ENCODE peak calls at places on chromosome 12, in six cellular contexts. One of them, this sample, is unnamed. For H3K79me1, the result is how much of the 10 kb centered on the place peaks cover.

GRCh38 chr12:92002673-92003382 is 142.8 kb downstream of the BTG1 start:
- DNase-seq in mesendoderm: no peak
- DNase-seq in H9: no peak
- DNase-seq in H1: no peak
- DNase-seq in neuronal stem cell: no peak
- DNase-seq in IMR-90: no peak
- DNase-seq in this sample: peak

GRCh38 chr12:44573723-44574122 is 302.4 kb downstream of the NELL2 start:
- DNase-seq in H1: no peak
- DNase-seq in H9: no peak
- DNase-seq in mesendoderm: no peak
- DNase-seq in IMR-90: no peak
- DNase-seq in neuronal stem cell: no peak
- DNase-seq in this sample: no peak

GRCh38 chr12:81499809-81500208 is 259.3 kb downstream of the PPFIA2 start:
- DNase-seq in IMR-90: no peak
- DNase-seq in mesendoderm: no peak
- DNase-seq in H1: no peak
- DNase-seq in H9: no peak
- DNase-seq in neuronal stem cell: no peak
- DNase-seq in this sample: no peak

GRCh38 chr12:96436366-96437295 is 36.4 kb upstream of the CDK17 start:
- DNase-seq in IMR-90: no peak
- DNase-seq in neuronal stem cell: no peak
- DNase-seq in mesendoderm: no peak
- DNase-seq in H1: no peak
- DNase-seq in H9: no peak
- DNase-seq in this sample: no peak

GRCh38 chr12:62900686-62901272 is 34.2 kb downstream of the PPM1H start:
- DNase-seq in H1: no peak
- DNase-seq in mesendoderm: peak
- DNase-seq in H9: no peak
- DNase-seq in neuronal stem cell: no peak
- DNase-seq in IMR-90: no peak
- DNase-seq in this sample: no peak

GRCh38 chr12:69936214-69936731 is 111.2 kb downstream of the MYRFL start:
- DNase-seq in H9: peak
- DNase-seq in mesendoderm: peak
- DNase-seq in H1: no peak
- DNase-seq in neuronal stem cell: no peak
- DNase-seq in IMR-90: no peak
- DNase-seq in this sample: no peak

GRCh38 chr12:53004582-53004981 is 1.7 kb upstream of the EIF4B start:
- DNase-seq in H9: peak
- DNase-seq in H1: no peak
- DNase-seq in IMR-90: peak
- DNase-seq in neuronal stem cell: no peak
- DNase-seq in mesendoderm: peak
- DNase-seq in this sample: peak

GRCh38 chr12:1435044-1435443 is 159.3 kb downstream of the FBXL14 start:
- DNase-seq in IMR-90: no peak
- DNase-seq in neuronal stem cell: no peak
- DNase-seq in mesendoderm: no peak
- DNase-seq in H9: no peak
- DNase-seq in H1: no peak
- DNase-seq in this sample: no peak

GRCh38 chr12:85765443-85765842 is 70.8 kb downstream of the RASSF9 start:
- DNase-seq in IMR-90: no peak
- DNase-seq in mesendoderm: no peak
- DNase-seq in H9: no peak
- DNase-seq in H1: no peak
- DNase-seq in neuronal stem cell: no peak
- DNase-seq in this sample: no peak

GRCh38 chr12:125371023-125371422 is 305.8 kb downstream of the AACS start:
- DNase-seq in H9: no peak
- DNase-seq in mesendoderm: no peak
- DNase-seq in IMR-90: no peak
- DNase-seq in neuronal stem cell: peak
- DNase-seq in H1: no peak
- DNase-seq in this sample: no peak

GRCh38 chr12:30824311-30824710 is 69.6 kb upstream of the CAPRIN2 start:
- DNase-seq in neuronal stem cell: no peak
- DNase-seq in IMR-90: no peak
- DNase-seq in H1: no peak
- DNase-seq in H9: no peak
- DNase-seq in mesendoderm: no peak
- DNase-seq in this sample: no peak

GRCh38 chr12:111367661-111368221 is 1.2 kb downstream of the PHETA1 start:
- DNase-seq in mesendoderm: peak
- DNase-seq in H1: no peak
- DNase-seq in IMR-90: peak
- DNase-seq in neuronal stem cell: no peak
- DNase-seq in H9: no peak
- DNase-seq in this sample: peak

GRCh38 chr12:65948320-65949008 is 124.2 kb downstream of the HMGA2 start:
- DNase-seq in H9: no peak
- DNase-seq in neuronal stem cell: no peak
- DNase-seq in mesendoderm: no peak
- DNase-seq in H1: no peak
- DNase-seq in IMR-90: peak
- DNase-seq in this sample: peak

GRCh38 chr12:23055004-23055403 is 430.0 kb downstream of the ETNK1 start:
- DNase-seq in neuronal stem cell: peak
- DNase-seq in H9: peak
- DNase-seq in mesendoderm: peak
- DNase-seq in H1: peak
- DNase-seq in IMR-90: peak
- DNase-seq in this sample: no peak

GRCh38 chr12:4997939-4998338 is 45.7 kb upstream of the KCNA5 start:
- DNase-seq in H9: no peak
- DNase-seq in neuronal stem cell: no peak
- DNase-seq in mesendoderm: peak
- DNase-seq in IMR-90: peak
- DNase-seq in H1: no peak
- DNase-seq in this sample: peak

GRCh38 chr12:83102499-83102898 is 415.8 kb downstream of the TMTC2 start:
- DNase-seq in H9: no peak
- DNase-seq in H1: no peak
- DNase-seq in mesendoderm: no peak
- DNase-seq in IMR-90: peak
- DNase-seq in neuronal stem cell: no peak
- DNase-seq in this sample: peak

GRCh38 chr12:22543246-22544037 is 900 bp downstream of the C2CD5 start:
- DNase-seq in mesendoderm: peak
- DNase-seq in IMR-90: peak
- DNase-seq in H9: peak
- DNase-seq in H1: peak
- DNase-seq in neuronal stem cell: peak
- DNase-seq in this sample: no peak

GRCh38 chr12:91565246-91565645 is 382.6 kb upstream of the DCN start:
- DNase-seq in neuronal stem cell: no peak
- DNase-seq in mesendoderm: no peak
- DNase-seq in H1: no peak
- DNase-seq in H9: no peak
- DNase-seq in IMR-90: no peak
- DNase-seq in this sample: no peak

GRCh38 chr12:69655616-69656336 is 43.3 kb downstream of the BEST3 start:
- DNase-seq in H1: no peak
- DNase-seq in mesendoderm: peak
- DNase-seq in neuronal stem cell: no peak
- DNase-seq in H9: no peak
- DNase-seq in IMR-90: peak
- DNase-seq in this sample: peak

GRCh38 chr12:122865268-122866231 is 30.3 kb downstream of the HIP1R start:
- DNase-seq in neuronal stem cell: no peak
- DNase-seq in IMR-90: no peak
- DNase-seq in H1: no peak
- DNase-seq in H9: no peak
- DNase-seq in mesendoderm: peak
- DNase-seq in this sample: no peak

GRCh38 chr12:119319638-119320037 is 14.9 kb upstream of the CCDC60 start:
- DNase-seq in mesendoderm: no peak
- DNase-seq in IMR-90: no peak
- DNase-seq in neuronal stem cell: no peak
- DNase-seq in H9: no peak
- DNase-seq in H1: no peak
- DNase-seq in this sample: no peak

GRCh38 chr12:122004633-122005071 is 17.0 kb upstream of the BCL7A start:
- DNase-seq in neuronal stem cell: no peak
- DNase-seq in mesendoderm: no peak
- DNase-seq in H1: no peak
- DNase-seq in H9: no peak
- DNase-seq in IMR-90: peak
- DNase-seq in this sample: no peak

GRCh38 chr12:87254371-87255030 is 774.7 kb downstream of the C12orf50 start:
- DNase-seq in IMR-90: no peak
- DNase-seq in neuronal stem cell: no peak
- DNase-seq in H9: no peak
- DNase-seq in mesendoderm: no peak
- DNase-seq in H1: no peak
- DNase-seq in this sample: no peak

GRCh38 chr12:62588916-62589315 is 122.3 kb downstream of the MON2 start:
- DNase-seq in H9: no peak
- DNase-seq in neuronal stem cell: no peak
- DNase-seq in H1: no peak
- DNase-seq in mesendoderm: no peak
- DNase-seq in IMR-90: peak
- DNase-seq in this sample: peak

GRCh38 chr12:54641554-54641953 is 6.6 kb downstream of the DCD start:
- DNase-seq in neuronal stem cell: no peak
- DNase-seq in mesendoderm: no peak
- DNase-seq in H9: no peak
- DNase-seq in IMR-90: no peak
- DNase-seq in H1: no peak
- DNase-seq in this sample: no peak

GRCh38 chr12:132030367-132031038 is 80.8 kb downstream of the EP400 start:
- DNase-seq in H1: no peak
- DNase-seq in mesendoderm: no peak
- DNase-seq in IMR-90: peak
- DNase-seq in neuronal stem cell: no peak
- DNase-seq in H9: no peak
- DNase-seq in this sample: peak

GRCh38 chr12:119148049-119148448 is 30.7 kb upstream of the HSPB8 start:
- DNase-seq in neuronal stem cell: no peak
- DNase-seq in H1: no peak
- DNase-seq in H9: no peak
- DNase-seq in mesendoderm: no peak
- DNase-seq in IMR-90: no peak
- DNase-seq in this sample: no peak

GRCh38 chr12:47819544-47819901 is 180 bp downstream of the HDAC7 start:
- DNase-seq in IMR-90: no peak
- DNase-seq in neuronal stem cell: no peak
- DNase-seq in mesendoderm: no peak
- DNase-seq in H1: no peak
- DNase-seq in H9: no peak
- DNase-seq in this sample: no peak
- H2BK120ac ChIP-seq in IMR-90: no peak
- H2BK120ac ChIP-seq in neuronal stem cell: peak
- H2BK120ac ChIP-seq in mesendoderm: peak
- H2BK120ac ChIP-seq in H1: no peak
- H2BK120ac ChIP-seq in H9: no peak
- H2BK120ac ChIP-seq in this sample: peak

GRCh38 chr12:46264057-46264456 is 4.8 kb downstream of the SLC38A1 start:
- DNase-seq in IMR-90: peak
- DNase-seq in H9: no peak
- DNase-seq in neuronal stem cell: no peak
- DNase-seq in mesendoderm: no peak
- DNase-seq in H1: no peak
- DNase-seq in this sample: peak
- H3K79me1 ChIP-seq in IMR-90: half or more
- H3K79me1 ChIP-seq in H9: under half
- H3K79me1 ChIP-seq in neuronal stem cell: under half
- H3K79me1 ChIP-seq in mesendoderm: under half
- H3K79me1 ChIP-seq in H1: under half
- H3K79me1 ChIP-seq in this sample: under half

DNA sequence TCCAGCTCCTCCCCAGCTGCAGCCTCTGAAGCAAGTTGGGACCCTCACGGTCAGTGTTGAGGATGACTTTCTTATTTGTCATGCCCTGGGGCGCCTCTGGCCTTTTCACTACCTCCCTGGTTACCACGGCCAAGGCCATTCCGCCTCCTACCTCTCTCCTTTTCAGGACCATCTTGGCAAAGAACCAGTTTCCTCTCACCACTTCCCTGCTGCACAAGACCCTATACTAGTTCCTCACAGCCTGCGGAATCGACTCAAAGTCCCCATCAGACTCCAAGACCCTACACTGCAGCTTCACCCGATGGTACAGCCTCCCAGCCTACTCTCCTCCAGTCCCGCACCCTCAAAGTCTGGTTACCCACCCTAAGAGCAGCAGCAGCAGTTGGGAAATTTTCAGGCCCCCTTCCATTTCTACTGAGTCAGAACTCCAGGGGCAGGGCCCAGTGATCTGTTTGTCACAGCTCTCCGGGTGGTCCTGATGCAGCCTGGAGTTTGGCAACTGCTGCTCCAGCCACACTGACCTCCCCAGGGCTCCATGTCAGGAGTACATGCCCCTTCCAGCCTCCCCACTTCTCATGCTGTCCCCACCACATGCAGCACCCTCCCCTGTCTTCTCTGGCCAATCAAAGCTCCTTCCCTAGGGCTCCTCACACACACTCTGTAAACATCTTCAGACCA is 5.4 kb downstream of the VWF start:
- DNase-seq in H9: no peak
- DNase-seq in H1: no peak
- DNase-seq in mesendoderm: no peak
- DNase-seq in IMR-90: no peak
- DNase-seq in neuronal stem cell: no peak
- DNase-seq in this sample: no peak
- H2BK120ac ChIP-seq in H9: no peak
- H2BK120ac ChIP-seq in H1: no peak
- H2BK120ac ChIP-seq in mesendoderm: no peak
- H2BK120ac ChIP-seq in IMR-90: no peak
- H2BK120ac ChIP-seq in neuronal stem cell: no peak
- H2BK120ac ChIP-seq in this sample: no peak

DNA sequence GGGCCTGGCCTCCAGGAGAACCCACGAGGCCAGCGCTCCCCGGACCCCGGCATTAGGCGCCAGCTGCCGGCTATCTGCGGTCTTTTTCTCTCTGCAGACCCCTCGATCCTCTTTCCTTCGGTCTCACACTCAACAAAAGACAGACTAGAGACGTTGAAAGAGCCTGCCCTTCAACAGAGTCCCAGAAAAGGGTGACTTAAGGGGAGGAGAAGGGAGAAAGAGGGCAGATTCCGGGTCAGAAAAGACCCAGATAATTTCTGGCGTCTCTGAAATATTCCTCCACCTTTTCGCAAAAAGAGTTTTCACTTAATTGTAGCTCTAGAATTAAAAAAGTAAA is 3.3 kb upstream of the TBX3 start:
- DNase-seq in H1: peak
- DNase-seq in IMR-90: no peak
- DNase-seq in mesendoderm: no peak
- DNase-seq in H9: no peak
- DNase-seq in neuronal stem cell: no peak
- DNase-seq in this sample: no peak
- H3K79me1 ChIP-seq in H1: under half
- H3K79me1 ChIP-seq in IMR-90: half or more
- H3K79me1 ChIP-seq in mesendoderm: under half
- H3K79me1 ChIP-seq in H9: under half
- H3K79me1 ChIP-seq in neuronal stem cell: under half
- H3K79me1 ChIP-seq in this sample: under half

This sample was measured in mesenchymal stem cell.